ENCODE peak calls at places on chromosomes 13 and 19, in four cellular contexts. C is psoas muscle, O is sigmoid colon, N is prostate gland. G is an unnamed sample.
A peak's percentile ranks its signal among the peaks of the same experiment; 100 is the strongest.

GRCh38 chr13:43377149-43377548 is 353.8 kb downstream of the DNAJC15 start:
- DNase-seq in C (peak; percentile 30), O (peak; percentile 71), N (no peak), G (no peak)

GRCh38 chr19:628168-628567 is 5.2 kb downstream of the POLRMT start:
- DNase-seq in C (no peak), O (no peak), N (no peak), G (no peak)

GRCh38 chr13:72745260-72745659 is 17.5 kb downstream of the BORA start:
- DNase-seq in C (no peak), O (no peak), N (no peak), G (no peak)

GRCh38 chr19:40663712-40664692 is 26.4 kb downstream of the NUMBL start:
- DNase-seq in C (no peak), O (peak; percentile 74), N (no peak), G (no peak)

GRCh38 chr19:10858204-10858828 is 10.1 kb downstream of the C19orf38 start:
- DNase-seq in C (no peak), O (no peak), N (no peak), G (peak; percentile 28)

GRCh38 chr13:27970382-27971235 is 1.5 kb upstream of the CDX2 start:
- DNase-seq in C (no peak), O (no peak), N (no peak), G (no peak)

GRCh38 chr13:113178070-113178895 is 19.8 kb downstream of the PROZ start:
- DNase-seq in C (no peak), O (no peak), N (no peak), G (no peak)

GRCh38 chr13:98406475-98406874 is 170.4 kb downstream of the STK24 start:
- DNase-seq in C (no peak), O (no peak), N (no peak), G (no peak)

GRCh38 chr19:10262771-10263170 is 8.1 kb upstream of the ICAM1 start:
- DNase-seq in C (no peak), O (no peak), N (no peak), G (no peak)

DNA sequence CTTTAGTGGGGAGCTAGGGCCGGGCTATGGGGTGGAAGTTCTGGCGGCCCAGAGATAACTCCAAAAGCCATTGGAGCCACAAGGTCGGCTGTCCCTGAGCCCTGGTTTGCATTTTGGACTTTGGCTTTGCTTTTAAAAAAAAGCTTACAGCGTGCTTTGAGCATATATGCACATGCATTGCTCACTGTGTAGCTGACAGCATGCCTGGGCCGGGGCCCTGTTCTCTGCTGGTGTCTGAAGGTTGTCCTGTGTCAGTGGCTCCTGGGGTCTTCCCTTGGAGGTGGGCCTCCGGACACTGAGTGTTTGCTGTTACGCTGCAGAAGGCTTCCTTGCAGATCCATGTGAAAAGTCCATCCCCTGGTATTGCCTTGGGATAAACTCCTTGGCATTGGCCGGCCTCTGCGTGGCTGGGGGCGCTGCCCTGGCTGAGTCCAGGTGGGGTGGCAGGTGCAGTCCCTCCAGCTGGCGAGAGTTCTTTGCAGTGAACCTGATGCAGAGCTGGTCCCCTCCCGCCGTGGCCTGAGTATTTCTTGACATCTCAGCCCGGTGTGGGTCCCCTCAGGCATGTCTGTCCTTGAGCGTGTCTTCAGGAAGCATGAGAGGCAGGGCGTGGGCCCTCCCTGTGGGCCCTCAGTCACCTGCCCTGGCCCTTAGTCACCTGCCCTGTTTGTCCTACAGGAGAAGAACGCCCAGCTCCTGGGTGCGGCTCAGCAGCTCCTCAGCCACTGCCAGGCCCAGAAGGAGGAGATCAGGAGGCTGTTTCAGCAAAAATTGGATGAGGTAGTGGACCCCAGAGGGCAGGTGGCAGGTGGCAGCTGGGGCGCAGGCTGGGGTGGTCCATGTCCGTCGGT is 23.0 kb downstream of the PLEKHJ1 start:
- DNase-seq in C (no peak), O (no peak), N (no peak), G (no peak)
- H3K4me1 ChIP-seq in C (no peaks in the 10 kb centered on the region), O (peaks cover 9% of the 10 kb centered on the region), N (no peaks in the 10 kb centered on the region), G (no peaks in the 10 kb centered on the region)

GRCh38 chr19:38676878-38677646 is 29.6 kb downstream of the ACTN4 start:
- DNase-seq in C (no peak), O (no peak), N (no peak), G (no peak)
- H3K4me1 ChIP-seq in C (peaks cover 91% of the 10 kb centered on the region), O (peaks cover 67% of the 10 kb centered on the region), N (peaks cover 24% of the 10 kb centered on the region), G (peaks cover 49% of the 10 kb centered on the region)

DNA sequence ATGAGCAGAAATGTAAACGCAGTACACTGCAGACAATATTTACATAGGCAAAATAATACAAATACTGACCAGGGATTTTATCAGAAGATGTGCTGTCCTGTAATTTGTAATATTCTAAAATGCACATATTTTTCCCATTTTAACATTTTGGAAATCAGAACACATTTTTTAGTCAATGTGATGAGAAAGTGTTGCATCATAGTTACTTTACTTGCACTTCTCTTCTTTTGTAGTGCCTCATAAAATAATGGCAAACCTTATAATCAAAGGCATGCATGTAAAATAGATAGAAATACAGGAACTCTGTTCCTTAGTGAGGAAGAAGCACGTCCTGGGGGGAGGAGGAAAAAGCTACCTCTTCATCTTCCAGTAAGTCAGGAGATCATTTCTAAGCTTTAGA is 46.2 kb upstream of the KATNAL1 start:
- DNase-seq in C (no peak), O (no peak), N (no peak), G (no peak)
- H3K4me1 ChIP-seq in C (no peaks in the 10 kb centered on the region), O (no peaks in the 10 kb centered on the region), N (no peaks in the 10 kb centered on the region), G (no peaks in the 10 kb centered on the region)

GRCh38 chr13:105991131-105991530 is 544.3 kb downstream of the EFNB2 start:
- DNase-seq in C (no peak), O (no peak), N (no peak), G (no peak)

GRCh38 chr13:105997436-105998232 is 537.8 kb downstream of the EFNB2 start:
- DNase-seq in C (no peak), O (no peak), N (no peak), G (no peak)

GRCh38 chr13:105996391-105997028 is 539.0 kb downstream of the EFNB2 start:
- DNase-seq in C (no peak), O (no peak), N (no peak), G (no peak)

GRCh38 chr13:105991622-105992254 is 543.7 kb downstream of the EFNB2 start:
- DNase-seq in C (no peak), O (no peak), N (peak; percentile 91), G (peak; percentile 78)

DNA sequence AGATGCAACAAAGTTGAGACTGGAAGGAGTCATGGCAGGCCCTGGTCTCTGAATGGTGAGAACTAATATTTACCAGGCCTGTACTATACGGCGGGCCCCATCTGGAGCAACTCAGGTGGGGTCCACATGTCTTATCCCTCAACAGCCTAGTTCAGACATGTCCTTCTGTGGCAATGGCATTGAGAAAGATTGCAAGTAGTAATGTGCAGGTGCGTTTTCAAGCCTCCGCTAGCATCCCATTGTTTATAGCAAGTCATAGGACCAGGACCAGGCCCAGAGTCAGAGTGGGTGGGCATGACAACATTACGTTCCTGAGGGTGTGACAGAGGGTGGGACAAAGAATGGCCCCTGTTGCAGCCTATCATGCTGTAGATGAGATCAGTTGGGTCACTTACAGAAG is 541.1 kb downstream of the EFNB2 start:
- DNase-seq in C (no peak), O (no peak), N (no peak), G (no peak)
- H3K4me1 ChIP-seq in C (no peaks in the 10 kb centered on the region), O (no peaks in the 10 kb centered on the region), N (no peaks in the 10 kb centered on the region), G (peaks cover 13% of the 10 kb centered on the region)

G was measured in PC-9.